ENCODE peak calls at places on chromosomes 16 and 17, in five cellular contexts. G is endodermal cell; S is choroid plexus epithelial cell; Q is mucosa of descending colon; E is CD4-positive, alpha-beta T cell. L is an unnamed sample.

GRCh38 chr16:57380671-57381462 is 8.6 kb downstream of the CX3CL1 start:
- DNase-seq in G (no peak), E (no peak), S (peak; percentile 51), Q (no peak), L (peak; percentile 40)

GRCh38 chr16:88651276-88651988 is 579 bp upstream of the CYBA start:
- DNase-seq in E (peak; percentile 37), S (peak; percentile 45), Q (peak; percentile 76), G (peak; percentile 83), L (no peak)

GRCh38 chr16:67228034-67228785 is 1.3 kb downstream of the TMEM208 start:
- DNase-seq in Q (peak; percentile 26), E (no peak), G (peak; percentile 25), S (no peak), L (no peak)

GRCh38 chr17:6556121-6557039 is at the start of gene PITPNM3:
- DNase-seq in Q (peak; percentile 75), G (peak; percentile 80), S (no peak), E (no peak), L (peak; percentile 43)

GRCh38 chr16:28473714-28474265 is 1.7 kb upstream of the NPIPB7 start:
- DNase-seq in G (no peak), E (no peak), S (no peak), Q (no peak), L (no peak)

GRCh38 chr17:57649731-57650484 is 95.2 kb downstream of the CCDC182 start:
- DNase-seq in Q (no peak), E (no peak), G (peak; percentile 89), S (peak; percentile 74), L (peak; percentile 31)

GRCh38 chr17:58083491-58084316 is 485 bp downstream of the DYNLL2 start:
- DNase-seq in Q (peak; percentile 80), S (peak; percentile 35), G (peak; percentile 72), E (peak; percentile 51), L (peak; percentile 48)

GRCh38 chr17:56577810-56578209 is 15.7 kb upstream of the NOG start:
- DNase-seq in S (no peak), E (no peak), Q (no peak), G (peak; percentile 52), L (no peak)

GRCh38 chr17:78562734-78563133 is 14.5 kb downstream of the DNAH17 start:
- DNase-seq in G (no peak), S (no peak), Q (no peak), E (no peak), L (no peak)

GRCh38 chr16:85394511-85395206 is 218.5 kb upstream of the GSE1 start:
- DNase-seq in G (no peak), Q (no peak), E (no peak), S (no peak), L (no peak)

GRCh38 chr17:49403514-49404289 is 11.0 kb downstream of the PHB1 start:
- DNase-seq in E (no peak), G (peak; percentile 25), Q (no peak), S (peak; percentile 27), L (no peak)

GRCh38 chr16:57815987-57816745 is 13.9 kb upstream of the KIFC3 start:
- DNase-seq in Q (peak; percentile 78), G (peak; percentile 95), S (peak; percentile 96), E (no peak), L (peak; percentile 99)

GRCh38 chr16:2719328-2720062 is 529 bp downstream of the PRSS27 start:
- DNase-seq in Q (peak; percentile 83), S (no peak), E (no peak), G (no peak), L (peak; percentile 42)

GRCh38 chr16:88473666-88474534 is 20.8 kb downstream of the ZFPM1 start:
- DNase-seq in E (no peak), S (no peak), G (no peak), Q (no peak), L (no peak)

GRCh38 chr16:57585051-57585687 is 42.7 kb downstream of the ADGRG5 start:
- DNase-seq in E (no peak), S (no peak), Q (no peak), G (no peak), L (no peak)

GRCh38 chr17:14843086-14843795 is 421.9 kb downstream of the PMP22 start:
- DNase-seq in G (no peak), Q (no peak), E (no peak), S (no peak), L (peak; percentile 84)

GRCh38 chr16:87933140-87933495 is 3.2 kb downstream of the CA5A start:
- DNase-seq in G (no peak), S (no peak), Q (no peak), E (no peak), L (no peak)

GRCh38 chr16:35410438-35410837 is 1951.0 kb downstream of the TP53TG3F start:
- DNase-seq in Q (no peak), S (no peak), G (no peak), E (no peak), L (no peak)

GRCh38 chr16:66948034-66948821 is 12.8 kb upstream of the CES3 start:
- DNase-seq in Q (peak; percentile 67), S (no peak), E (no peak), G (peak; percentile 63), L (peak; percentile 73)

GRCh38 chr16:87321336-87322107 is 4.3 kb upstream of the C16orf95 start:
- DNase-seq in G (no peak), E (no peak), S (no peak), Q (no peak), L (no peak)

GRCh38 chr17:37737081-37737480 is 7.8 kb downstream of the HNF1B start:
- DNase-seq in Q (no peak), E (no peak), G (no peak), S (peak; percentile 41), L (peak; percentile 14)
- TF ChIP-seq CTCF in Q (no peak), E (no peak), G (peak; percentile 50), S (peak; percentile 37), L (peak; percentile 7)

GRCh38 chr17:9644910-9645751 is at the start of gene USP43:
- DNase-seq in G (peak; percentile 94), S (peak; percentile 41), Q (peak; percentile 89), E (no peak), L (peak; percentile 84)
- TF ChIP-seq CTCF in G (no peak), S (no peak), Q (peak; percentile 1), E (no peak), L (no peak)

GRCh38 chr16:4561565-4561964 is 5.4 kb downstream of the C16orf96 start:
- DNase-seq in G (no peak), Q (no peak), S (no peak), E (no peak), L (no peak)
- TF ChIP-seq CTCF in G (no peak), Q (no peak), S (no peak), E (no peak), L (no peak)

DNA sequence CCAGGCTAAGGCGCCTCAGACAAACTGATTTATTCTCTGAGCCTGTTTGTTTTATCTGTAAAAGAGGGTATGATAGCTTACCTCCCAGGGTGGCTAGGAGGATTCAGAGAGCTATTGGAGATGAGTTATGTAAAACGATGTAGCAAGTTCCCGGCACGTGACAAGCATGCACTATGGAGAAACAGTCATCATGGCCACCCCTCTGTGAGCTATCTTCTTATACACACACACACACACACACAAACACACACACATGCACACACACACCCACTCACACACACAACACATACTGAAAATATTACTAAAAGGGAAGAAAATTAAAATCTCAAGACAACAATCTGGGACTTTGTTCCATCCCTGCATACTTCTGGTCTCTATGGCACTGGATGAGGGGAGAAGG is 66.3 kb downstream of the CCT6B start:
- DNase-seq in Q (no peak), S (no peak), E (no peak), G (no peak), L (no peak)
- TF ChIP-seq CTCF in Q (no peak), S (no peak), E (no peak), G (no peak), L (no peak)

GRCh38 chr17:67628580-67629013 is 89.1 kb upstream of the NOL11 start:
- DNase-seq in S (peak; percentile 22), E (no peak), G (peak; percentile 84), Q (no peak), L (no peak)
- TF ChIP-seq CTCF in S (peak; percentile 40), E (no peak), G (peak; percentile 60), Q (no peak), L (no peak)